ENCODE peak calls at places on chromosomes 3 and 15, in five cellular contexts. C is GM20000, A is upper lobe of right lung, V is HL-60, D is HFF-Myc. O is an unnamed sample.

GRCh38 chr3:14640157-14640562 is 11.4 kb upstream of the CCDC174 start:
- DNase-seq in C (no peak), A (no peak), V (no peak), D (no peak), O (no peak)

GRCh38 chr3:174329321-174329720 is 529.8 kb upstream of the NAALADL2 start:
- DNase-seq in C (no peak), A (no peak), V (no peak), D (no peak), O (no peak)

GRCh38 chr3:46442591-46443530 is 21.8 kb downstream of the LTF start:
- DNase-seq in C (peak; percentile 63), A (no peak), V (peak; percentile 55), D (peak; percentile 16), O (peak; percentile 66)

GRCh38 chr3:160828880-160829279 is 72.8 kb downstream of the PPM1L start:
- DNase-seq in C (no peak), A (no peak), V (no peak), D (no peak), O (no peak)

GRCh38 chr15:38054488-38054887 is 120.0 kb downstream of the TMCO5A start:
- DNase-seq in C (no peak), A (no peak), V (no peak), D (no peak), O (no peak)

GRCh38 chr3:152385761-152386160 is 117.0 kb downstream of the MBNL1 start:
- DNase-seq in C (no peak), A (no peak), V (no peak), D (peak; percentile 31), O (no peak)

GRCh38 chr15:74716647-74717046 is 8.7 kb downstream of the CYP1A1 start:
- DNase-seq in C (no peak), A (no peak), V (peak; percentile 57), D (no peak), O (no peak)

GRCh38 chr15:25235391-25235790 is 203.4 kb downstream of the UBE3A start:
- DNase-seq in C (no peak), A (no peak), V (no peak), D (no peak), O (no peak)

GRCh38 chr3:125028657-125029056 is 27.1 kb downstream of the HEG1 start:
- DNase-seq in C (no peak), A (no peak), V (no peak), D (no peak), O (no peak)

GRCh38 chr3:59313365-59313764 is 263.5 kb upstream of the CFAP20DC start:
- DNase-seq in C (peak; percentile 47), A (peak; percentile 69), V (peak; percentile 6), D (no peak), O (peak; percentile 34)

GRCh38 chr15:63466378-63467192 is 37.8 kb upstream of the USP3 start:
- DNase-seq in C (peak; percentile 85), A (no peak), V (peak; percentile 71), D (peak; percentile 63), O (peak; percentile 83)

GRCh38 chr3:79661866-79662265 is 105.9 kb downstream of the ROBO1 start:
- DNase-seq in C (no peak), A (no peak), V (no peak), D (no peak), O (no peak)

GRCh38 chr3:195240171-195240701 is 30.7 kb downstream of the XXYLT1 start:
- DNase-seq in C (no peak), A (peak; percentile 65), V (no peak), D (no peak), O (no peak)

GRCh38 chr15:77830041-77830440 is 197.3 kb upstream of the LINGO1 start:
- DNase-seq in C (no peak), A (no peak), V (no peak), D (peak; percentile 59), O (no peak)

GRCh38 chr15:95693917-95694316 is 636.6 kb upstream of the NR2F2 start:
- DNase-seq in C (no peak), A (no peak), V (no peak), D (no peak), O (no peak)

GRCh38 chr3:69612791-69613190 is 126.5 kb upstream of the MITF start:
- DNase-seq in C (no peak), A (no peak), V (no peak), D (no peak), O (no peak)

GRCh38 chr15:62649793-62650420 is 392.6 kb upstream of the TPM1 start:
- DNase-seq in C (peak; percentile 55), A (no peak), V (no peak), D (no peak), O (peak; percentile 61)

GRCh38 chr3:52434491-52435115 is 10.3 kb downstream of the SEMA3G start:
- DNase-seq in C (no peak), A (peak; percentile 43), V (no peak), D (no peak), O (no peak)

GRCh38 chr3:38707730-38708129 is 58.2 kb upstream of the SCN5A start:
- DNase-seq in C (no peak), A (no peak), V (no peak), D (no peak), O (no peak)

GRCh38 chr3:77038468-77038927 is 1.4 kb upstream of the ROBO2 start:
- DNase-seq in C (peak; percentile 46), A (peak; percentile 69), V (peak; percentile 57), D (peak; percentile 78), O (peak; percentile 48)

GRCh38 chr3:144011251-144011799 is 39.7 kb downstream of the DIPK2A start:
- DNase-seq in C (no peak), A (no peak), V (no peak), D (no peak), O (no peak)

GRCh38 chr15:77507151-77507847 is 86.6 kb downstream of the HMG20A start:
- DNase-seq in C (no peak), A (peak; percentile 76), V (peak; percentile 11), D (no peak), O (no peak)

GRCh38 chr3:123668906-123669305 is 84.1 kb upstream of the HACD2 start:
- DNase-seq in C (no peak), A (no peak), V (no peak), D (no peak), O (no peak)

GRCh38 chr3:32872487-32873382 is 54.9 kb downstream of the TRIM71 start:
- DNase-seq in C (no peak), A (peak; percentile 80), V (no peak), D (no peak), O (no peak)

GRCh38 chr3:32877598-32877997 is 59.8 kb downstream of the TRIM71 start:
- DNase-seq in C (no peak), A (no peak), V (no peak), D (no peak), O (no peak)

GRCh38 chr3:32870373-32871091 is 52.7 kb downstream of the TRIM71 start:
- DNase-seq in C (no peak), A (no peak), V (no peak), D (no peak), O (no peak)

GRCh38 chr3:32876920-32877319 is 59.1 kb downstream of the TRIM71 start:
- DNase-seq in C (no peak), A (no peak), V (no peak), D (no peak), O (no peak)

GRCh38 chr3:32873491-32874130 is 55.8 kb downstream of the TRIM71 start:
- DNase-seq in C (no peak), A (peak; percentile 73), V (peak; percentile 61), D (no peak), O (no peak)
- TF ChIP-seq CTCF in C (no peak), A (no peak), V (no peak), D (no peak), O (no peak)

DNA sequence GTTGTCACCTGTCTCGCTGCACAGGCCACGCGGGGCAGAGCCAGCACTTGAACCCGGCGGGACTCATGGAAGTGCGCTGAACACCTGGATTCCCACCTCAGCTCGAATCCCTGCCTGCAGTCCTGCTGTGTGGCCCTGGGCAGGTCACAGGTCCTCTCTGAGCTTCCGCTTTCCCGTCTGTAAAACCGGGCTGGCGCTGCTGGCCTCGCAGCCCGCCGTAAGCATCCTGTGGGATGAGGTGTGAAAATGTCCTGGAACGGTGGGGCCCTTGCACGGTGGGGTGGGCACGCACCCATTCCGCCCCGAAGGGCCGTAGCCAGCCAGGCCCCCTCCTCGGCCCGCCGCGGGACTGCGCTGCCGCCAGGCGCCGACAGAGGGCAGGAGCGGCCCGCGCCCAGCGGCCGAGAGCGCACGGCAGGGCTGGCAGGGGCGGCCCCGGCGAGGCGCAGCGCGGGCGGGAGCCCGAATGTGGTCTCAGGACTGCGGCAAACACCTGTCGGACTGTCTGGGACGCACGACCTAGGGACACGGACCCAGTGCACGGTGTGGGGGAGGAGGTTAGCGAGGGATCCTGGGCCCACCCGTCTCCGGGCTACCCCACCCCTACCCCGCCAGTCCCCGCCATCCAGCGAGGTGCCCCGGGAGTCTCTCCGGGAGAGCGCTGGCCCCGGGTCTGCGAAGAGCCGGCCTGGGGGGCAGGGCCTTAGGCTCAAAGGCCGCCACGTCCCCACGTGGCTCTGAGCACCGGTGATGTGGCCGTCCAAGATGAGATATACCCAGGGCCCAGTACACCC is 40.4 kb downstream of the DNAJB8 start:
- DNase-seq in C (peak; percentile 96), A (peak; percentile 78), V (peak; percentile 30), D (no peak), O (peak; percentile 96)
- TF ChIP-seq CTCF in C (peak; percentile 99), A (peak; percentile 73), V (peak; percentile 46), D (peak; percentile 71), O (peak; percentile 99)

DNA sequence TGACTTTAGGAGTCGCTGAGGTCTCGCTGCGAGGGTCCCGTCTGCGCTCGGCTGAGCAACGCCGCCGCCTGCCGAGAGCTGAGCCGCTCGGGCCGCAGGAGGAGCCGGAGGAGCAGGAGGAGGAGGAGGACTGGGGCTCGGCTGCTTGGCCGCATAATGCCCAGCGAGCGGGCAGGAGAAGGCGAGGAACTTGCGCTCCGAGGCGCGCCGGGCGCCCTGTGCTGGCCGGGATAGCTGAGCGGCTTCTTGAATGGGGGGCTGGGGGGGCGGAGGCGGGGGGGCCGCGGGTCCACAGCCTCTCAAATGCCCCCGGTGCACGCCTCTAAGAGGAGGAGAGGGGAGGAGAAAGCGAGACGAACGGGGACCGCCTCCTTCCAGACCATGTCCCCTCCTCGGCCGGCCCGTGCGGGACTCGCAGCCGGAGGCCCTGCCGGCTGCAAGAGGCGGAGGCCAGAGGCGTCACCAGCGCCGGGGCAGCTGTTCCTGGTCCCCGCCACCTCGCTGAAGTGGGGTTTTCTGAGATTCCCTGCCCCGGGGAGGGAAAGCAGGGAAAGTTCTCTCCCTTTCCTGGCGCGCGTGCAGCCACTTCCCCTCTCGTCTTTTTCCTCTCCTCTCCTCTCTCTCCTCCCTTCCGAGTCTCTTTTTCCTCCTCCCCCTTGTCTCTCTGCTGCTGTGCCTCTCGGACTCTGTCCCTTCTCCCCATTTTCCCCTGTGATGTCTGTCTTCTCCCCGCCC is at the start of gene ADAMTS9:
- DNase-seq in C (no peak), A (peak; percentile 88), V (no peak), D (no peak), O (peak; percentile 21)
- TF ChIP-seq CTCF in C (no peak), A (no peak), V (no peak), D (no peak), O (no peak)

DNA sequence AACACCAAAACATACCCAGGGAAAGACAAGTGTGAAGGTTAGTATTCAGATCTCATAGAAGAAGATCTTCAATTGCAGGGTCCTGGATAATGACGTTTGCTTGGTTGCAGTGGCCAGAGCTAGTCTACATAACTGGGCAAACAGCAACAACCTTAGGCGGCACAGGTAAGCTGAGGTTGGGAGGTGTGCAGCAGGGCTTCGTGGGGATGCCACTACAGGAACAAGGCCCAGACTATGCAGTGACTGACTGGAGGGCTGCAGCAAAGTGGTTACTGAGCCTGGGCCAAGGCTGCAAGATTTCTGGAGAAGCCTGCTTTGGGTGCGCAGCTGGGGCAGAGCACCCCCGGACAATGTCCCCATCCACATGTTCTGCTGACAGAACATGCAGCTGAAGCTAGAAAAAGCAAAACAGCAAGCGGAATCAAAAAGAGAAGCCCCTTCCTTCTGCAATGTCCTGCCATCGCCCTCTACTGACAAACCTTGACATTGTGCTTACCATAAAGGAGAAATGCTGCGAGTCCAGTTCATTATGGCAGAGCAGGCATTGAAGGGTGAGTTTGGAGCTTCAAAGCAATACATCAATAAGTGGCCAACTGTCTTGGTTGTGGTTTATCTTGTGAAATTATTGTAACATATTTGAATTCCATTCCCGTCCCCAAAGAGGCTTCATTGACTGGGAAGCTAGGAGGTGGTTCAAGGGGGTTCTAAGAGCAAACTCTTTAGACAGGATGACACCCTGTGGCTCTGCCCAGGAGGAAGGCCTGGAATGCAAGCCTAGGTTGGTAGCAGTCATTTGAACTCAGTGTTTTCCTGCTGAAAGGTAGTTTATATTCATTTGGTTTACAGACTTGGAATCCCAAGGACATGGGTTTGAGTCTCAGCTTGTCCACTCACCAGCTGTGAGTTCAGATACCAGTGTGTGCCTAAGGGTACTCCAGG is 217.0 kb downstream of the PDCD6IP start:
- DNase-seq in C (no peak), A (no peak), V (peak; percentile 10), D (peak; percentile 12), O (no peak)
- TF ChIP-seq CTCF in C (peak; percentile 23), A (no peak), V (no peak), D (peak; percentile 41), O (no peak)

O was measured in GM13976.